ENCODE peak calls at places on chromosomes 12 and 14, in nine cellular contexts. T, V, Z, L, H, W, X, I and Y are unnamed samples. For H3K36me3, the result is how much of the 10 kb centered on the place peaks cover.

GRCh38 chr12:104026841-104027599 is 23.0 kb downstream of the GLT8D2 start:
- DNase-seq in T (no peak), V (no peak), Z (no peak), L (peak), H (no peak), W (no peak), X (no peak), I (no peak), Y (no peak)

GRCh38 chr12:49893753-49894752 is 9.6 kb downstream of the FAIM2 start:
- DNase-seq in T (peak), V (no peak), Z (peak), L (no peak), H (no peak), W (no peak), X (no peak), I (no peak), Y (peak)

GRCh38 chr12:62162214-62162613 is 98.0 kb upstream of the USP15 start:
- DNase-seq in T (no peak), V (no peak), Z (no peak), L (no peak), H (no peak), W (no peak), X (no peak), I (no peak), Y (no peak)

GRCh38 chr12:57868870-57869609 is 22.5 kb upstream of the CTDSP2 start:
- DNase-seq in T (no peak), V (peak), Z (no peak), L (peak), H (no peak), W (no peak), X (no peak), I (peak), Y (no peak)

GRCh38 chr12:16359512-16360491 is 12.4 kb downstream of the MGST1 start:
- DNase-seq in T (peak), V (no peak), Z (peak), L (peak), H (peak), W (no peak), X (no peak), I (peak), Y (peak)

GRCh38 chr14:56289155-56289554 is 170.9 kb downstream of the PELI2 start:
- DNase-seq in T (no peak), V (no peak), Z (no peak), L (no peak), H (no peak), W (no peak), X (no peak), I (no peak), Y (no peak)

GRCh38 chr14:26187996-26188605 is 409.7 kb downstream of the NOVA1 start:
- DNase-seq in T (no peak), V (no peak), Z (no peak), L (no peak), H (no peak), W (no peak), X (no peak), I (no peak), Y (no peak)

GRCh38 chr12:65670775-65671174 is 153.5 kb upstream of the HMGA2 start:
- DNase-seq in T (no peak), V (no peak), Z (no peak), L (no peak), H (no peak), W (no peak), X (no peak), I (no peak), Y (peak)

GRCh38 chr12:16165506-16165905 is 112.0 kb downstream of the SLC15A5 start:
- DNase-seq in T (peak), V (peak), Z (peak), L (peak), H (no peak), W (no peak), X (no peak), I (peak), Y (peak)

GRCh38 chr12:112148031-112148513 is 22.7 kb downstream of the TRAFD1 start:
- DNase-seq in T (no peak), V (no peak), Z (peak), L (no peak), H (peak), W (no peak), X (peak), I (no peak), Y (peak)

GRCh38 chr14:68391292-68392014 is 401.4 kb downstream of the ZFP36L1 start:
- DNase-seq in T (no peak), V (no peak), Z (no peak), L (no peak), H (no peak), W (no peak), X (no peak), I (no peak), Y (no peak)

GRCh38 chr12:47867496-47867941 is 37.3 kb downstream of the VDR start:
- DNase-seq in T (no peak), V (no peak), Z (peak), L (no peak), H (no peak), W (no peak), X (no peak), I (peak), Y (peak)

GRCh38 chr14:36647827-36648753 is 13.6 kb upstream of the PAX9 start:
- DNase-seq in T (peak), V (peak), Z (peak), L (no peak), H (peak), W (no peak), X (peak), I (no peak), Y (peak)

GRCh38 chr14:35215110-35215872 is 76.9 kb upstream of the PSMA6 start:
- DNase-seq in T (no peak), V (no peak), Z (peak), L (no peak), H (no peak), W (no peak), X (no peak), I (no peak), Y (peak)

GRCh38 chr12:84756961-84757360 is 155.6 kb downstream of the SLC6A15 start:
- DNase-seq in T (no peak), V (no peak), Z (no peak), L (no peak), H (no peak), W (no peak), X (no peak), I (no peak), Y (no peak)

GRCh38 chr12:64670856-64671639 is 60.8 kb downstream of the RASSF3 start:
- DNase-seq in T (peak), V (no peak), Z (no peak), L (no peak), H (no peak), W (no peak), X (no peak), I (no peak), Y (peak)

GRCh38 chr14:95523818-95524448 is 7.5 kb upstream of the SYNE3 start:
- DNase-seq in T (peak), V (no peak), Z (no peak), L (no peak), H (no peak), W (no peak), X (no peak), I (no peak), Y (peak)

GRCh38 chr14:104355101-104355691 is 216.8 kb downstream of the KIF26A start:
- DNase-seq in T (peak), V (peak), Z (no peak), L (no peak), H (peak), W (peak), X (no peak), I (no peak), Y (no peak)

GRCh38 chr14:52949711-52950409 is 990 bp downstream of the FERMT2 start:
- DNase-seq in T (peak), V (peak), Z (peak), L (no peak), H (no peak), W (no peak), X (no peak), I (no peak), Y (peak)

GRCh38 chr14:74349757-74350156 is 1.5 kb downstream of the VRTN start:
- DNase-seq in T (peak), V (peak), Z (peak), L (no peak), H (peak), W (no peak), X (no peak), I (no peak), Y (no peak)

GRCh38 chr12:32365473-32366064 is 33.8 kb upstream of the FGD4 start:
- DNase-seq in T (peak), V (no peak), Z (peak), L (peak), H (no peak), W (no peak), X (no peak), I (no peak), Y (peak)

GRCh38 chr12:78442454-78442801 is 422.1 kb upstream of the SYT1 start:
- DNase-seq in T (no peak), V (no peak), Z (no peak), L (no peak), H (no peak), W (no peak), X (no peak), I (no peak), Y (peak)

GRCh38 chr14:63672417-63673180 is 30.9 kb upstream of the WDR89 start:
- DNase-seq in T (peak), V (no peak), Z (no peak), L (peak), H (no peak), W (no peak), X (no peak), I (no peak), Y (peak)

GRCh38 chr12:45354399-45354798 is 138.5 kb downstream of the ANO6 start:
- DNase-seq in T (no peak), V (no peak), Z (peak), L (no peak), H (no peak), W (no peak), X (no peak), I (no peak), Y (no peak)

GRCh38 chr12:100904270-100904669 is 109.7 kb downstream of the ANO4 start:
- DNase-seq in T (no peak), V (no peak), Z (no peak), L (no peak), H (no peak), W (no peak), X (no peak), I (no peak), Y (peak)

GRCh38 chr12:5377997-5378596 is 53.8 kb upstream of the NTF3 start:
- DNase-seq in T (no peak), V (no peak), Z (peak), L (no peak), H (no peak), W (no peak), X (no peak), I (no peak), Y (no peak)

GRCh38 chr12:108782971-108783370 is 51.7 kb upstream of the CORO1C start:
- DNase-seq in T (no peak), V (no peak), Z (no peak), L (no peak), H (no peak), W (no peak), X (no peak), I (no peak), Y (no peak)

GRCh38 chr14:31126680-31127079 is 80.9 kb downstream of the HECTD1 start:
- DNase-seq in T (no peak), V (no peak), Z (no peak), L (no peak), H (no peak), W (no peak), X (no peak), I (no peak), Y (no peak)

GRCh38 chr14:31122921-31123320 is 84.7 kb downstream of the HECTD1 start:
- DNase-seq in T (no peak), V (no peak), Z (no peak), L (no peak), H (no peak), W (no peak), X (no peak), I (no peak), Y (no peak)

GRCh38 chr14:31125231-31125630 is 82.4 kb downstream of the HECTD1 start:
- DNase-seq in T (no peak), V (no peak), Z (no peak), L (no peak), H (no peak), W (no peak), X (no peak), I (no peak), Y (no peak)

GRCh38 chr14:31122098-31122611 is 85.4 kb downstream of the HECTD1 start:
- DNase-seq in T (no peak), V (no peak), Z (no peak), L (no peak), H (no peak), W (no peak), X (no peak), I (no peak), Y (peak)

GRCh38 chr14:31124197-31124596 is 83.4 kb downstream of the HECTD1 start:
- DNase-seq in T (no peak), V (no peak), Z (no peak), L (no peak), H (no peak), W (no peak), X (no peak), I (no peak), Y (no peak)
- H3K36me3 ChIP-seq in T (under half), V (half or more), Z (under half), L (half or more), H (half or more), W (half or more), X (half or more), I (half or more), Y (under half)

DNA sequence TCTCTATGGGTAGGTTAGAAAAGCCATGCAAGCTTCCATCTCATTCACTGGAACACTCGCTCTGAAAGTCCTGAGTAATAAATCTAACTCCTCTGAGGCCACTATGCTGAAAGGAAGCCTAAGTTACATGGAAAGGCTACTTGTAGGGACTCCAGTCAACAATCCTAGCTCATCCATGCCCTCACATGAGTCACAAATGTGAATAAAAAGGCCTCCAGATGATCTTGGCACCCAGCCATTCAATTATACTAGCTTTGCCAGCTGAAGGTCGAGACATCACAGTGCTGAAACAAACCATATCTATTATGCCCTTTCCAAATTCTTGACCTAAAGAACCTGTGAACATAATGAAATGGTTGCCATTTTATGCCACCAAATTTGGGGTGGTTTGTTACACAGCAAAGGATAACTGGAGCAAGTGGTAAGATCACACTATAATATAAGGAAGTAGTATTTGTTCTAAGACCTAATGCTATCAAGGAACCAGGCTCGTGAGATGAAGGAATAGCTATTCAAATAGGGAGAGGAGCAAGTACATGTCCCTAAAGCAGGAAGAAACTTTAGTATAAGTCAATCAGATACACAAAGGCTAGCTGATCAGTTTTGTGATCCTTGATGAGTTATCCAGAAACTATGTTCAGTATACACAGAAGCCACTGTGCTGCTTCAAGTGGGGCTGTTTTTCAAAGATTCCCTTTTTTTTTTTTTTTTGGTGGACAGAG is 142.1 kb downstream of the MED13L start:
- DNase-seq in T (no peak), V (no peak), Z (no peak), L (no peak), H (no peak), W (no peak), X (no peak), I (no peak), Y (peak)
- TF ChIP-seq CTCF in T (no peak), V (no peak), Z (no peak), L (no peak), H (no peak), W (no peak), X (no peak), I (no peak), Y (no peak)

GRCh38 chr12:125310461-125310860 is 245.2 kb downstream of the AACS start:
- DNase-seq in T (no peak), V (no peak), Z (no peak), L (no peak), H (no peak), W (no peak), X (no peak), I (no peak), Y (no peak)

GRCh38 chr12:125315771-125316170 is 250.5 kb downstream of the AACS start:
- DNase-seq in T (no peak), V (no peak), Z (no peak), L (no peak), H (no peak), W (no peak), X (no peak), I (no peak), Y (no peak)

GRCh38 chr12:125312471-125312870 is 247.2 kb downstream of the AACS start:
- DNase-seq in T (no peak), V (no peak), Z (no peak), L (no peak), H (no peak), W (no peak), X (no peak), I (no peak), Y (no peak)

GRCh38 chr12:125314051-125314882 is 249.0 kb downstream of the AACS start:
- DNase-seq in T (no peak), V (no peak), Z (no peak), L (no peak), H (no peak), W (no peak), X (no peak), I (no peak), Y (no peak)

DNA sequence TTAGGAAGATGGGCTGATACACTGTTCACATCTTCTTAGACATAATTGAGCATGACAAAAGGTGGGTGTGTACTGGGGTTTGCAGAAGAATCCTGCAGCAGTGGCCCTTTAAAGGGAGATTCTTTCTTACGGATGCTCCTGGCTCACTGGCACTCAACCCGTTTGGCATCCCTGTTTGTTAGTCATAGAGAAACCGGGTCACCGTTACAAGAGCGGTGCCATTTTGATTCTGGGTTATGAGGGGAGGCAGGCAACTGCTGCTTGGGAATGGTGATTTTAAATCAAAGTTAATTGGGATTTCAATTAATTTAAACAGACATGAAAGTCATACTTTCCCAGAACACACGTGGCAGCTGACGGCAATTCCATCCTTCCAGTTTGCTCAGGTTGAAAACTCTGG is 245.8 kb downstream of the AACS start:
- DNase-seq in T (no peak), V (no peak), Z (no peak), L (no peak), H (no peak), W (no peak), X (no peak), I (no peak), Y (no peak)
- H3K36me3 ChIP-seq in T (under half), V (under half), Z (under half), L (under half), H (under half), W (under half), X (under half), I (under half), Y (under half)

DNA sequence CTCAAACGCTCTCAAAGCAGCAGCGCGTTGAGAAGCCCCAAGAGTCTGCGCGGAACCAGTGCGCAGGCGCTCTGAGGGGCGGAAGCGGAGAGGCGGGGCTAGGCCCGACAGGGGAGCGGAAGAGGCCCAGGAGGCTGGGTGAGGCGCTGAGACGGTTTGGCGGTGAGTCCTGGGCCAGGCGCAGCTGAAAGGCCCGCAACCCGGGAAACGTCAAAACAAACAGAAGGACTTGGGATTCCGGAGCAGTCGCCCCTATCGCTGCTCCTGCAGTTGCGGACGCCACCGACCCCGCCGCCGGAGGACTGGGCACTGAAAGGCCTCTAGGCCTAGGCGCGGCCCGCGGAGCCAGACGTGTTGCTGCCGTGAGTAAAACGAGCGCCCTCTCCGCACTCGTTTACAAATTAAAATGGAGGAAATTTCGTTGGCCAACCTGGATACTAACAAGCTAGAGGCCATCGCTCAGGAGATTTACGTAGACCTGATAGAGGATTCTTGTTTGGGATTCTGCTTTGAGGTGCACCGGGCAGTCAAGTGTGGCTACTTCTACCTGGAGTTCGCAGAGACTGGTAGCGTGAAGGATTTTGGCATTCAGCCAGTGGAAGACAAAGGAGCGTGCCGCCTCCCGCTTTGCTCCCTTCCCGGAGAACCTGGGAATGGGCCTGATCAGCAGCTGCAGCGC is at the start of gene ATXN7L3B:
- DNase-seq in T (peak), V (peak), Z (peak), L (peak), H (peak), W (peak), X (peak), I (peak), Y (peak)
- TF ChIP-seq CTCF in T (no peak), V (no peak), Z (no peak), L (no peak), H (no peak), W (no peak), X (no peak), I (no peak), Y (no peak)